ENCODE peak calls at places on chromosomes 7 and 10, in eight cellular contexts. W, B, H, P, D, U, Q and E are unnamed samples.

GRCh38 chr10:17428616-17429097 is 25.7 kb downstream of the ST8SIA6 start:
- DNase-seq in W (no peak), B (no peak), H (no peak), P (peak), D (peak), U (no peak), Q (no peak), E (no peak)

GRCh38 chr7:71026680-71027079 is 105.3 kb upstream of the GALNT17 start:
- DNase-seq in W (no peak), B (no peak), H (no peak), P (no peak), D (no peak), U (no peak), Q (no peak), E (no peak)

GRCh38 chr7:46486264-46487206 is 565.5 kb upstream of the IGFBP3 start:
- DNase-seq in W (peak), B (peak), H (peak), P (peak), D (no peak), U (no peak), Q (no peak), E (peak)

GRCh38 chr10:36606234-36606839 is 519.1 kb upstream of the ANKRD30A start:
- DNase-seq in W (no peak), B (no peak), H (no peak), P (no peak), D (no peak), U (no peak), Q (no peak), E (no peak)

GRCh38 chr7:147419001-147419400 is 1171.6 kb upstream of the C7orf33 start:
- DNase-seq in W (no peak), B (no peak), H (no peak), P (no peak), D (no peak), U (no peak), Q (no peak), E (no peak)

GRCh38 chr10:653991-654646 is 35.3 kb downstream of the DIP2C start:
- DNase-seq in W (no peak), B (no peak), H (no peak), P (no peak), D (no peak), U (no peak), Q (no peak), E (no peak)

GRCh38 chr10:132272061-132272766 is 35.5 kb downstream of the STK32C start:
- DNase-seq in W (peak), B (no peak), H (peak), P (no peak), D (peak), U (no peak), Q (peak), E (peak)

GRCh38 chr7:116710764-116711452 is 38.9 kb downstream of the MET start:
- DNase-seq in W (no peak), B (peak), H (no peak), P (no peak), D (no peak), U (no peak), Q (no peak), E (no peak)

GRCh38 chr7:32259917-32260596 is 189.8 kb upstream of the PDE1C start:
- DNase-seq in W (no peak), B (no peak), H (no peak), P (peak), D (no peak), U (no peak), Q (no peak), E (no peak)

GRCh38 chr7:67760971-67761370 is 764.3 kb downstream of the TYW1 start:
- DNase-seq in W (no peak), B (no peak), H (no peak), P (no peak), D (no peak), U (no peak), Q (no peak), E (no peak)

GRCh38 chr10:130045091-130045652 is 65.5 kb downstream of the C10orf143 start:
- DNase-seq in W (peak), B (no peak), H (no peak), P (no peak), D (no peak), U (peak), Q (no peak), E (no peak)

GRCh38 chr10:131553121-131553520 is 241.6 kb upstream of the TCERG1L start:
- DNase-seq in W (no peak), B (no peak), H (no peak), P (no peak), D (no peak), U (no peak), Q (no peak), E (no peak)

GRCh38 chr7:55733584-55733983 is 129.0 kb downstream of the SEPTIN14 start:
- DNase-seq in W (peak), B (no peak), H (no peak), P (no peak), D (no peak), U (no peak), Q (no peak), E (no peak)

GRCh38 chr10:86345296-86346168 is 21.1 kb downstream of the GRID1 start:
- DNase-seq in W (no peak), B (peak), H (no peak), P (no peak), D (peak), U (peak), Q (peak), E (no peak)

GRCh38 chr10:116671274-116671926 is 50.6 kb downstream of the PNLIPRP2 start:
- DNase-seq in W (peak), B (peak), H (no peak), P (no peak), D (no peak), U (no peak), Q (no peak), E (peak)

GRCh38 chr10:79202188-79203013 is 133.6 kb downstream of the ZMIZ1 start:
- DNase-seq in W (peak), B (no peak), H (no peak), P (peak), D (peak), U (no peak), Q (peak), E (no peak)

GRCh38 chr10:35194906-35195305 is 68.3 kb downstream of the CREM start:
- DNase-seq in W (peak), B (peak), H (no peak), P (no peak), D (no peak), U (peak), Q (no peak), E (peak)

GRCh38 chr10:100518761-100519241 is 860 bp downstream of the SEC31B start:
- DNase-seq in W (peak), B (peak), H (peak), P (peak), D (no peak), U (peak), Q (peak), E (no peak)

GRCh38 chr10:73655257-73655989 is 406 bp downstream of the SYNPO2L start:
- DNase-seq in W (no peak), B (no peak), H (no peak), P (peak), D (no peak), U (no peak), Q (no peak), E (no peak)

GRCh38 chr10:84452006-84452405 is 123.6 kb downstream of the CCSER2 start:
- DNase-seq in W (peak), B (peak), H (no peak), P (no peak), D (no peak), U (no peak), Q (no peak), E (no peak)

GRCh38 chr7:19413444-19413965 is 268.3 kb upstream of the FERD3L start:
- DNase-seq in W (no peak), B (no peak), H (peak), P (no peak), D (no peak), U (no peak), Q (no peak), E (peak)

GRCh38 chr10:103564116-103564501 is 70.6 kb downstream of the NEURL1 start:
- DNase-seq in W (no peak), B (no peak), H (no peak), P (no peak), D (no peak), U (no peak), Q (no peak), E (no peak)

GRCh38 chr10:60677541-60678129 is 100.6 kb upstream of the CDK1 start:
- DNase-seq in W (no peak), B (no peak), H (no peak), P (no peak), D (no peak), U (no peak), Q (no peak), E (no peak)

GRCh38 chr10:79440281-79440680 is 5.1 kb downstream of the ZCCHC24 start:
- DNase-seq in W (no peak), B (no peak), H (no peak), P (no peak), D (peak), U (no peak), Q (no peak), E (no peak)

GRCh38 chr10:110528224-110528997 is 30.7 kb downstream of the DUSP5 start:
- DNase-seq in W (peak), B (no peak), H (no peak), P (no peak), D (no peak), U (no peak), Q (no peak), E (no peak)

DNA sequence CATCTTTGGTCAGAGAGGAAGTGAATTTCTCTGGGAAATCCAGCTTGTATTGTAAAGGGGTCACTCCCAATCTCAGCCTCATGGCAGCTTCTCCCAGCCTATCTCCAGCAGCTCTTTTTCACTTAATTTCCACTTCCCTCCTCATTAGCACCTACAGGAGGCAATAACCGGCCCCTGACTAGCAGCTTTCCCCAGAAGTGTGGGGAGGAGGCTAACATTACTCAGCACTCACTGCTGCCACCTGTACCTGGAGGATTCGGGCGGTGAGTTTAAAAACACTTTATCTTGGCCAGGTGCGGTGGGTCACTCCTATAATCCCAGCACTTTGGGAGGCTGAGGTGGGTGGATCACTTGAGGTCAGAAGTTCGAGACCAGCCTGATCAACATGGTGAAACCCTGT is 3.8 kb downstream of the NODAL start:
- DNase-seq in W (no peak), B (no peak), H (no peak), P (no peak), D (no peak), U (no peak), Q (no peak), E (no peak)
- TF ChIP-seq CTCF in W (no peak), B (no peak), H (no peak), P (no peak), D (no peak), U (peak), Q (no peak), E (no peak)

DNA sequence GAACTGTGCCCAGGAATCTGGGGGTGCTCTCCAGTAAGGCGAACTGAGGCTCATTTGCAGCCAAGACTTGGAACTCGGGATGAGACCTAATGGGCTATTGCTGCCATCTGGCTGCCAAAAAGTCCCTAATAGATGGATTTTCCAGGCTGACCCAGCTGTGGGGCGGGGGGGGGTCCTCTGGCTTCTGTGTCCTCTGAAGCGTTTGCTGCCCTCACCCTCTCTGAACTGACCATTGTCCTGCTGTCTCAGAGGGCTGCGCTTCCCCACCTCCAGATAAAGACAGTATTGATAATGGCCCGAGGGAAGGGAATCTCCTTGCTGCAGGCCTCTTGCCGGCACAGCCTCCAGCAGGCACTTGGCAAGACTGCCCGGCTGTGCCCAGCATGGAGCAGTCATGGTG is 46.6 kb downstream of the CLEC2L start:
- DNase-seq in W (no peak), B (no peak), H (no peak), P (no peak), D (peak), U (no peak), Q (no peak), E (no peak)
- TF ChIP-seq CTCF in W (no peak), B (peak), H (no peak), P (no peak), D (no peak), U (no peak), Q (no peak), E (no peak)

GRCh38 chr10:77872947-77873557 is 53.5 kb downstream of the DLG5 start:
- DNase-seq in W (no peak), B (no peak), H (no peak), P (no peak), D (peak), U (no peak), Q (no peak), E (no peak)

GRCh38 chr10:77873558-77874380 is 52.8 kb downstream of the DLG5 start:
- DNase-seq in W (peak), B (peak), H (no peak), P (peak), D (peak), U (peak), Q (no peak), E (no peak)

GRCh38 chr10:77875730-77876129 is 50.8 kb downstream of the DLG5 start:
- DNase-seq in W (no peak), B (no peak), H (no peak), P (no peak), D (no peak), U (no peak), Q (no peak), E (no peak)

GRCh38 chr10:77872151-77872946 is 54.2 kb downstream of the DLG5 start:
- DNase-seq in W (peak), B (no peak), H (no peak), P (no peak), D (peak), U (no peak), Q (no peak), E (no peak)

DNA sequence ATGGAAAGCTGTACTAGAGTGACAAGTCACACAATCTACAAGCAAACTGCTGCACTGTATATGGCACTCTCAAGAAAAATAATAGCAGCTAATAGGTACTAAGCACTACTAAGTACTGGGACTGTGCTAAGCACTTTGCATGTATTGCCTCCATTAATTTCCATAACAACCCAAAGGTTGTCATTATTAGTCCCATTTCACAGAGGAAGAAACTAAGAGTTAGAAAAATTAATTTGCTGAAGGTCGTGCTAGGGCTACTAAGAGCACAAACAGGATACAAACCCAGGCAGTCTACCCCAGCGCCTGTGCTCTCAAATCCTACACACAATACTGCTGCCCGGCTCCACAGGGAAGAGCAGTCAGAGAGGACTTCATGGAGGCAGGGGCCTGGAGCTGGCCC is 51.7 kb downstream of the DLG5 start:
- DNase-seq in W (no peak), B (no peak), H (no peak), P (no peak), D (no peak), U (no peak), Q (no peak), E (no peak)
- TF ChIP-seq CTCF in W (no peak), B (no peak), H (no peak), P (no peak), D (no peak), U (no peak), Q (no peak), E (no peak)

DNA sequence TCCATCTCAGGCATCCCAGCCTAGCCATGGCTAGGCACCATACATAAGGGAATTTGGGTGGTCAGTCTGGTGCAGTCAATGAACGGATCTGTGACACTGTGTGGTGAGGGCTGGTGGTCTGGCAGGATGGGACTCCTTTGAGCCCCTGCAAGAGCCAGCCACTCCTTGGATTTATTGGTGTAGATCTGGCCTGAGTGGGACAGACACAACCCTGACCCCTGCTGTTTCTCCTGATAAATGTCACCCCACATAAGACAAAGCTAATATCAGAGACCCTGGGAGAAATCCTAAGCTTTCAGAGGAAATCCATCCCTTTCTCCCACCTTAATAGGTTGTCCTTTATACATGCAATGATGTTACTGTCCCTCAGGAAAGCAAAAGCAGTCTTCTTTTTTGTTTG is 2.3 kb downstream of the FBXO24 start:
- DNase-seq in W (peak), B (no peak), H (no peak), P (peak), D (peak), U (no peak), Q (no peak), E (no peak)
- TF ChIP-seq CTCF in W (peak), B (peak), H (peak), P (peak), D (peak), U (peak), Q (peak), E (peak)

DNA sequence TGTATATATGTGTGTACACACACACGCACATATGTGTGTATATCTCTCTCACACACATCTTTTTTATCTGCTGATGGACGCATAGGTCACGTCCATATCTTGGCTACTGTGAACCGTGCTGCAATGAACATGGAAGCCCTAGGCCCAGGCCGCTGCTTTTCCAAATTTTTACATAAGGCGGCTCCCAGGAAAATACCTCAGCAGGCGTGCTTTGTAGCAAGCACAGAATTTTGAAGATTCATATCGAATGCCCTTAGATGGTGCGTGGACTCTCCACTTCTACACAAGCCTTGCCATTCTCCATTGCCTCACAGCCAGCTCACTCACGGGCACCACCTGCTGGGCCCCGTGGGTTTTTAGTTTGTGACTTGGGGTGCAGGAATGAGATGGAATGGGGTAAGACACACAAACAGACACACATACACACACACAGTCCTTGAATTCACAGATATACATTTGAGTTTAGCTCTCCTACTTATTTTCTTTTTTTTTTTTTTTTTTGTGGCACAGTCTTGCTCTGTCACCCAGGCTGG is 57.9 kb upstream of the RNF32 start:
- DNase-seq in W (no peak), B (no peak), H (no peak), P (peak), D (no peak), U (no peak), Q (no peak), E (no peak)
- TF ChIP-seq CTCF in W (no peak), B (no peak), H (no peak), P (peak), D (no peak), U (peak), Q (no peak), E (no peak)

DNA sequence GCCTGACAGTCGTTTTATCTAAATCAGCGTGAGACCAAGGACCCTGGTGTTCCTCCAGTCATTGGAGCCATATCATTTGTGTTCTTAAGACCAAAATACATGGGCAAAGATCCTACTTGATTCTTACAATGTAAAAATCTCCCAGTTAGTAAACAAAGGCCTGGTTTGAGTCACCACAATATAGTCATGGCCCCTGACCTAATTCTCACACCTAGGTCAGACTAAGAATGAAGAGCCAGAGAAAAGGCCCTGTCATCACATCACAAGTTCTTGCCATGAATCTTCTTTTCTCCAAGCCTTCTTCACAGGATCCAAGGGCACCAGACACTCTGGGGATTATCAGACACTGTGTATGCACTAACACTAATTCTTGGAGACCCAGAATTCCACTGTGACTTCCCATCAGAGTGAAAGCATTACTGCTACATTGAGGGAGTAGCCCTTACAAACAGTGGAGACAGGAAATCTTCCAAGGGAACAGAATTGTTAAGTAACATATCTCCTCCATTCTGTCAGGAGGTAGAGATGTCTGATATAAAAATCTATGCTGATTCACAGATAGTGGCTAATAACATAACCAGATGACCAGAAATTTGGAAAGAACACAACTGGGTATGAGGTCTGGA is 7.6 kb upstream of the ERVW-1 start:
- DNase-seq in W (no peak), B (no peak), H (no peak), P (no peak), D (no peak), U (no peak), Q (no peak), E (no peak)
- TF ChIP-seq CTCF in W (no peak), B (no peak), H (no peak), P (no peak), D (no peak), U (no peak), Q (no peak), E (no peak)

DNA sequence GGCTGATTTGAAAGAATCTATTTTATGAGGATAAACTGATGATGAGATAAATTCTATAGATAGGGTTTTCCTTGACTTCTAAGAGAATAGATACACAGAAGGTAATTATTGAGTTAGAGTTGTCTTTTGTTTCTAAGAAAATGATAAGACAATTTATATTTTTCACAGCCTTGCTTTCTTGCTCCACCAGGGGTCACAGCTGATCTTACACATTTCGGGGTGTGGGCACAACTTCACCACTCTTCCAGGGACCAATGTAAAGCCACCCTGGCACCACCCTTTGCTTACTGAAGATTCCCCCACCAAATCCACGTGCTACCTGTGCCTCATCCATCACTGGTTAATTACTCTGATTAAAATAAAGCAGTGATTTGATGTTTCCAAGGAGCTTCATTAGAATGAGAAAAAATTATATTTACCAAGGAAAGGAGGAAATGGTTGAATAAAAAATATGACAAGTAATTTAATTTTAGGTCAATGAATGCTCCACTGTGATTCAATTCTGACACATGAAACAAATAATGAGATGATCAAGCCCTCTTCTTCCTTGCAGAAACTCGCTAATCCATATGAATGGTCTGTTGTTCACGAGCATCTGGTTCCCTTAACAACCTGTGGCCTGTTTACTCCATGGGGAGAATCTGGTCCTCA is 177.3 kb upstream of the TNS3 start:
- DNase-seq in W (peak), B (peak), H (no peak), P (no peak), D (no peak), U (peak), Q (no peak), E (no peak)
- TF ChIP-seq CTCF in W (peak), B (peak), H (peak), P (no peak), D (no peak), U (peak), Q (no peak), E (peak)